ENCODE peak calls at places on chromosomes 7 and 10, in seven cellular contexts. V is right lobe of liver, H is spleen, R is uterus, W is sigmoid colon, E is breast epithelium, C is A549. M is an unnamed sample.

GRCh38 chr7:2760098-2760889 is 72.3 kb downstream of the AMZ1 start:
- DNase-seq in V (no peak), H (peak), R (peak), W (peak), E (no peak), C (peak), M (peak)

GRCh38 chr10:34156781-34157425 is 658.2 kb downstream of the PARD3 start:
- DNase-seq in V (no peak), H (no peak), R (peak), W (no peak), E (peak), C (peak), M (no peak)

GRCh38 chr7:28107960-28108359 is 72.6 kb downstream of the JAZF1 start:
- DNase-seq in V (no peak), H (no peak), R (no peak), W (no peak), E (no peak), C (no peak), M (no peak)

GRCh38 chr10:95756061-95756751 is at the start of gene ENTPD1:
- DNase-seq in V (no peak), H (no peak), R (no peak), W (no peak), E (no peak), C (no peak), M (peak)

GRCh38 chr7:29955799-29956476 is 33.7 kb downstream of the SCRN1 start:
- DNase-seq in V (no peak), H (peak), R (no peak), W (no peak), E (no peak), C (no peak), M (peak)

GRCh38 chr10:119299531-119299930 is 92.2 kb downstream of the GRK5 start:
- DNase-seq in V (no peak), H (peak), R (no peak), W (no peak), E (no peak), C (peak), M (no peak)

GRCh38 chr7:149245744-149246143 is 6.3 kb downstream of the ZNF212 start:
- DNase-seq in V (no peak), H (no peak), R (no peak), W (no peak), E (no peak), C (no peak), M (no peak)

GRCh38 chr10:33680036-33680435 is 345.6 kb upstream of the NRP1 start:
- DNase-seq in V (no peak), H (no peak), R (no peak), W (no peak), E (no peak), C (no peak), M (no peak)

GRCh38 chr10:86399514-86399878 is 32.9 kb upstream of the GRID1 start:
- DNase-seq in V (no peak), H (no peak), R (no peak), W (no peak), E (no peak), C (no peak), M (no peak)

GRCh38 chr10:36181421-36181820 is 539.3 kb upstream of the FZD8 start:
- DNase-seq in V (no peak), H (no peak), R (no peak), W (no peak), E (no peak), C (peak), M (no peak)
- TF ChIP-seq CTCF in V (no peak), H (no peak), R (no peak), W (no peak), E (no peak), C (no peak), M (no peak)

DNA sequence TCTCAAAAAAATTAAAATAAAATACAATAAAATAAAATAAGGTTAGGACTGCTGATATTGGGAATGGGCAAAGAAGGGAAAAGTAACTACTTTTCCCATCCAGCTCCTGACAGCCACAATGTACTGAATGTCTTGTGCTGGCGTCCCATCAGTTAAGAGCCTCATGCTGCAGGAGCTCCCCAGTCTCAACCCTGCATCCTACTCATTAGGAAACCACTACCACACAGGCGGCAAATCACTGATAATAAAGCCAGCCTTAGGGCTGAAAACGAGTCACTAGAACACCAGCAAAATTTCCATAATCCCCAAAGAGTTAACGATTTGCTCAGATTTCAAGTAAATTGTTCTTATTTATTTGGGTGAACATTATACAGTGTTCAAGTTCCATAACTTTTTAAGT is 4.3 kb downstream of the YWHAG start:
- DNase-seq in V (no peak), H (no peak), R (no peak), W (no peak), E (no peak), C (no peak), M (no peak)
- H3K27ac ChIP-seq in V (no peak), H (no peak), R (no peak), W (no peak), E (no peak), C (no peak), M (no peak)

GRCh38 chr10:22339761-22340361 is 5.4 kb upstream of the SPAG6 start:
- DNase-seq in V (no peak), H (no peak), R (no peak), W (no peak), E (no peak), C (no peak), M (no peak)

GRCh38 chr10:22341190-22341935 is 3.9 kb upstream of the SPAG6 start:
- DNase-seq in V (no peak), H (no peak), R (no peak), W (no peak), E (no peak), C (peak), M (no peak)

GRCh38 chr10:22338260-22338894 is 6.9 kb upstream of the SPAG6 start:
- DNase-seq in V (no peak), H (no peak), R (no peak), W (no peak), E (no peak), C (no peak), M (no peak)

GRCh38 chr10:22341936-22342222 is 3.4 kb upstream of the SPAG6 start:
- DNase-seq in V (no peak), H (no peak), R (no peak), W (no peak), E (no peak), C (no peak), M (no peak)

DNA sequence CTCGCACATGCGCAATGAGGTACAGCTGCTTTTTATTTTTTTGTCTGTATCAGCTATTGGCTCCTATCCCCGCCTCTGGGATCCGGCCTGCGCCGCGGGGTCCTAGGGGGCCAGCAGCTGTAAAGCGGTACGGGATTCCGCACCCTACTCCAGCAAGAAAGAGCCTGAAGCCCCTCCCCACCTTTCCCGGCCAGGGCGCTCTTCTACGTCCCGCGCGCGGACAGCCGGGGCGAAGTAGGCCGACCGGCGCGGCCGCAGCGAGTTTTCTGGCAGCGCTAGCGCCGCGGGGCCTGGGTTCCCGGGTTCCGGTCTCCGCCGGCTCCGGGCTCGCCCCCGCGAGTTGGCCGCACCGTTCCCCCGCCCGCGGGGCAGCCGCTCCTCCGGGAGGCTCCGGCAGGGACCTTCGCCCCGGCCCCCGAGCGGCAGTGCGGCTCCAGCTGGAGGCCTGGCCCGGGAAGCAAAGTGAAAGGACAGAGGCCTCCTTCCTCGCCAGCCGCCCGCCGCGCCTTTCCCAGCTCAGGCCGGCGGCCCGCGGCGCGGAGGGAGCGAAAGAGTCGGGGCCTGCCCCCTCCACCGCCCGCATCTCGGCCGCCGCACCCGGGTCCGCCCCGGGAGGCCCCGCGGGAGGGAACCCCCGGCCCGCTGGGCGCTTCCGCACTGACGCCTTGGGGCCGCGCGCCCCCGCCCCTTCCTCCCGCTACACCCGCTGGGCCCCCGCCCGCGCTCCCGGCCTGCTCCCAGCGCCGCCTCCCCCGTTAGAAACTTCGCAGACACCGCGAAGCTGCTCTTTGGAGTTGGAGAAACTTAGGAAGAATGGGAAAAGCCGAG is 4.7 kb upstream of the SPAG6 start:
- DNase-seq in V (peak), H (peak), R (peak), W (peak), E (no peak), C (peak), M (peak)
- TF ChIP-seq POLR2A in V (peak), H (no peak), R (no peak), W (peak), E (peak), C (peak), M (peak)

DNA sequence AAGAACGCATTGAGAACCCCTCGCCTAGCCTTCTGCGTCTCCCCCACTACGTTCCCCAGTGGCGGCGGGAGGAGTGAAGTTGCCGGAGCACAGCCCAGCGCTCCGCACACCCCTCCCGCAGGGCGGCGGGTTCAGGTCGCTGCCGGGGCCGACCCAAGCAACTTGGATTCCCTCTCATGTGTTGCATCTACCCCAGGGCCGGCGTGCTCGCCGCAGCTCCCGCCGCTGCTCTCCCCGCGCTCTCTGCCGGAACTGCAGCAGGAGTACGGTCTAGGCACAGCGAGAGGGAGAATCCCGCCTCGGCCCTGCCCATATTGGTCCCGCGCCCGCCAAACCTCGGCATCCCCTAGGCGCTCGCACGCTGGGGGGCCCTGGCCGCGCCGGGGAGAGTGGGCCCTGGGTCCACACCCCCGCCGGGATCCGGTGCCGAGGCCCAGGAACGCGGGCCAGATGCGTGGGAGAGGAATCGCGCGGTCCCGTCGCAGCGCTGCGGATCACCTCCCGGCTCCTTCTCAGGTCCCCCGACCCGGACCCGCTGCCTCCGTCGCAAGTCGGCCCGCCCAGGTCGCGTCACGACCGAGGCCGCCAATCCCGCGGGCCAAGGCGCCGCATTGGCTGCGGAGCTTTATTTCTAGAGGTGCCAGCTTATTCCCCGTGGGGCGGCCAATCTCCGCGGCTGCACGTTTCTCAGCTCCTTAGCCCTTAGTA is 648 bp upstream of the TMEM243 start:
- DNase-seq in V (peak), H (peak), R (peak), W (peak), E (peak), C (peak), M (peak)
- TF ChIP-seq CTCF in V (no peak), H (no peak), R (no peak), W (no peak), E (no peak), C (no peak), M (no peak)

GRCh38 chr10:4677296-4678021 is 148.5 kb upstream of the AKR1E2 start:
- DNase-seq in V (no peak), H (no peak), R (no peak), W (no peak), E (no peak), C (peak), M (no peak)
- H3K27ac ChIP-seq in V (no peak), H (peak), R (peak), W (peak), E (no peak), C (peak), M (peak)

DNA sequence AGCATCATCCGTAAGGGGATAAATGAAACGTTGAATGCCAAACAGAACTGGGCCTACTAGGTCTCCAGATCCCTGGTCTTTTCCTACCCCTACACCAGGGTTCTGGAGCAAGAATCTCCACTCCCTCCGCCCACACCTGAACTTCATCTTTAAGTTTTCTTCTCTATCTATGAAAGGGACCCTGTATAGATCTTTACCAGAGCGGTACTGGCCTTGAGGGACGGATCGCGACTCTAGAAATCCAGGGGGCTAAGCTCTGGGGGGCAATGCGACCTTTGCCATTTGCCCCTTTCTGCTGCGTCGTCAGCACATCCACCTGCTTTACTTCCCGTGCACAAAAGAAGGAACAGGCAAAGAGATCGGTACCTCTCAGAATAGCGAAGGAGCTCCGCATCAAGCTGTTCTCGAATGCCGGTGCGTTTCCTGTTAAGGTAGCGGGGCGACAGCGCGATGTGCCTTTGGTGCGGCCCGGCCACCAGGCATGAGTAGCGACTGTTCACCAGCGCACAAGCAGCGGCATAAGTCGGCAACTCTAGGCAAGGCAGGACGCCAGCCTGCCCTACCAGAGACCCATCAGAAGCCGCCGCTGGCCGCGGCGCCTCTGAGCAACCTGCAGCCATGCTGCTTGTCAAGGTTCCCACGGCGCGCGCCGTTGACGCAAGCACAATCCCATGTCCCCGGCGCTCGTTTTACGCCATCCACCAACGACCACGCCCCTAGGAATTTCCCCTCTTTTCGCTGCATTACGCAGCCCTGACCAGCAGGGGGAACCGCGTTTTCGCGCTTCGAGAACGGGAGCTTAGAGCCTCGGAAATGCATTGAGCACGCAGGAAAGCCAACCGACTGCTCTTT is at the start of gene POLR1F:
- DNase-seq in V (peak), H (peak), R (peak), W (peak), E (peak), C (peak), M (peak)
- TF ChIP-seq POLR2A in V (peak), H (peak), R (peak), W (peak), E (peak), C (peak), M (peak)

DNA sequence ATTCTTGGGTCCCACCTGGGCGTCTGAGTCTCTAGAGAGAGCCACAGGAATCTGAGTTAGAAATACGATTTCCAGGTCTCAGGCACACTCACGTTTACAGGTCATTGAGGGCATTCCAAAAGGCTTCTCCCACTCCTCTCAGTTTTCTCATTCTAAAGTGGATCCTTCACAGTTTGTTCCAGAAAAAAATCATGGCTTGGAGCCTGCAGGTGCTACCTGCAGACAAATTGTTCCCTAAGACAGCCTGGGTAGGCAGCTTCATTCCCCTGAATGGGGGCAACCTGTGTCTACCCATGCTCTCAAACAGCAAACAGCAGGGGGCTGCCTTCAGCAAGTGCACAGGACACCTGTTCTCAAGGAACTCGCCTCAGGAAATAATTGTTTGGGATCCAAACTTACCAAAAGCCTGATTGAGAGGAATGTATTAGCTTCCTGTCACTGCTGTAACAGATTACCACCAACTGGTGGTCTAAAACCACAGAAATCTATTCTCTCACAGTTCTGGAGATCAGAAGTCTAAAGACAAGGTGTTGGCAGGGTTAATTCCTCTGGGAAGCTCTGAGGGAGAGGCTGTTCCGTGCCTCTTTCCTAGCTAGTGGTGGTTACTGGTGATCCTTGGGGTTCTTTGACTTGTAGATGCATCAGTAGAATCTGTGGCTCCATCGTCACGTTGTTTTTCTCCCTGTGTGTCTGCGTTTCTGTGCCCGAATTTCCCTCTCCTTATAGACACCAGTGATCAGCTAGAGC is 117.2 kb downstream of the RAB11FIP2 start:
- DNase-seq in V (no peak), H (no peak), R (no peak), W (no peak), E (no peak), C (no peak), M (no peak)
- TF ChIP-seq CTCF in V (no peak), H (no peak), R (no peak), W (no peak), E (no peak), C (no peak), M (no peak)

M was measured in Peyer's patch.